ENCODE peak calls at places on chromosomes 7 and 10, in five cellular contexts. I is HCT116, L is fibroblast of lung, O is H1, P is neural progenitor cell. A is an unnamed sample. For H3K79me2, the result is how much of the 10 kb centered on the place peaks cover.

GRCh38 chr7:141361965-141362364 is 189.2 kb upstream of the AGK start:
- DNase-seq in P (no peak), L (no peak), I (no peak), O (no peak), A (no peak)

GRCh38 chr7:93890464-93891068 is at the start of gene TFPI2:
- DNase-seq in I (no peak), O (peak), L (peak), P (peak), A (peak)

GRCh38 chr7:26508917-26509316 is 217.3 kb downstream of the SNX10 start:
- DNase-seq in P (peak), I (no peak), L (no peak), O (no peak), A (peak)

GRCh38 chr10:116699783-116700150 is 42.6 kb downstream of the HSPA12A start:
- DNase-seq in L (no peak), O (no peak), I (no peak), P (peak), A (no peak)

GRCh38 chr10:61688551-61689308 is 26.0 kb downstream of the CABCOCO1 start:
- DNase-seq in O (no peak), L (peak), I (no peak), P (no peak), A (no peak)

GRCh38 chr7:115008465-115009114 is 86.7 kb downstream of the MDFIC start:
- DNase-seq in P (no peak), O (no peak), L (peak), I (no peak), A (no peak)

GRCh38 chr7:130400120-130400572 is 19.9 kb downstream of the CPA1 start:
- DNase-seq in P (no peak), O (no peak), I (no peak), L (peak), A (no peak)

GRCh38 chr7:464712-465461 is 54.8 kb downstream of the PDGFA start:
- DNase-seq in P (no peak), O (no peak), I (no peak), L (peak), A (no peak)

GRCh38 chr7:95394370-95394769 is 1.8 kb downstream of the PON3 start:
- DNase-seq in I (no peak), L (no peak), P (no peak), O (no peak), A (no peak)

GRCh38 chr10:74175510-74176379 is 24.7 kb downstream of the ADK start:
- DNase-seq in I (no peak), P (no peak), O (no peak), L (no peak), A (no peak)

GRCh38 chr7:98229991-98230745 is 18.9 kb downstream of the BHLHA15 start:
- DNase-seq in L (no peak), I (no peak), P (no peak), O (no peak), A (no peak)

DNA sequence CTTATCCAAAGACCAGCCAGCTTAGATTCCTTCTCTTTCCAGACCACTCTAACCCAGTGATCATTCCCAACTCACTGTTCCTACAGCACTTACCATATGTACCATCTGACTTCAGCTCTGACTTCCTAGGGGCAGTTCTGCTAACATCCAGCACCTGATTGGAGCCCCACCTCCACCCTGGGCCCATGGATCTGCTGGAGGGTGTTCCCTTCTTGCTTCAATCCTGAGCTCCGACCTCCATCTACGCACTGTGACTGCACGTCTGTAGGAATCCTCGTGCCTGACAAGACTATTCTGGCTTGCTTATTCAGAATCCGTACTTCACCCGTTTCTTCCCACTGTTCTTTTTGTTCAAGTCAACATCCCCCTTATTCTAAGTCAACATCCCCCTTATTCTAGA is 57.6 kb downstream of the HIPK2 start:
- DNase-seq in L (no peak), I (no peak), O (no peak), P (no peak), A (no peak)
- H3K4me2 ChIP-seq in L (no peak), I (no peak), O (no peak), P (no peak), A (peak)

DNA sequence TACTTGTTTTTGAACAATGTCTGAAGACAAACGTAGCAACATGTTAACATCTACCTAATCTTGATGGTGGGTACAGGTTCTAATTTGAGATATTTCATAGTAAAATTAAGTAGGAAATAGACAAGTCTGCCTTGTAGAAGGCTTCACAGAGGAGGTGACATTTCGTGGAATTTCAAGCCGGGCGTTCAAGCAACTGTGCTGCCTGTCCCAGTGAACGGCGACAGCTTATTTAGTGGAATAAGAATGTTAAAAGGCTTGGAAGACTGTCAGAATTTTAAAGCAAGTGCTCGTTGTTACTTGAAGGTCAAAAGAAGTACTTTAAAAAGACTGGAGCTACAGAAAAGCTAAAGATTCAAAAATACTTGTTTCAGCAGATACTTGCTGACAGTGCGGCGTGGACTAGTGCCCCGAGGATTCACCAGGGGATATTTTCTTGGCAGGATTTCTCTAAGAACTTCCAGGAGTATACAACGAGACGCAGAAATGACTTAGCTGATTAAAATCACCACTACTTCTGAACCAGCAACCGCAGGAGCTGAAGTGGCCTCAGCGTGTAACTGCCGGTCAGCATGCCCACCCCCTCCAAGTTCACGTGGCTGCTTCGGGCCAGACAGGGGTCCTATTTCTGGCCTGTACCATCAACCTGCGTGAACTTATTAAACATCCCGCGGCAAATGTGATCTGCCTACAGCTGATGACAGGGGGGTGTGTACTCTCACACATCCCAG is 46.5 kb downstream of the CTBP2 start:
- DNase-seq in I (no peak), O (no peak), P (no peak), L (no peak), A (no peak)
- H3K4me3 ChIP-seq in I (no peak), O (no peak), P (no peak), L (no peak), A (no peak)

GRCh38 chr7:44518761-44519160 is 22.4 kb downstream of the NPC1L1 start:
- DNase-seq in I (no peak), P (no peak), O (no peak), L (no peak), A (no peak)

GRCh38 chr7:44520574-44520973 is 20.6 kb downstream of the NPC1L1 start:
- DNase-seq in I (no peak), O (no peak), P (no peak), L (no peak), A (no peak)

GRCh38 chr7:44521347-44522095 is 19.6 kb downstream of the NPC1L1 start:
- DNase-seq in P (no peak), L (no peak), O (no peak), I (no peak), A (no peak)

GRCh38 chr7:44524811-44525388 is 16.2 kb downstream of the NPC1L1 start:
- DNase-seq in P (no peak), L (no peak), I (no peak), O (no peak), A (no peak)

DNA sequence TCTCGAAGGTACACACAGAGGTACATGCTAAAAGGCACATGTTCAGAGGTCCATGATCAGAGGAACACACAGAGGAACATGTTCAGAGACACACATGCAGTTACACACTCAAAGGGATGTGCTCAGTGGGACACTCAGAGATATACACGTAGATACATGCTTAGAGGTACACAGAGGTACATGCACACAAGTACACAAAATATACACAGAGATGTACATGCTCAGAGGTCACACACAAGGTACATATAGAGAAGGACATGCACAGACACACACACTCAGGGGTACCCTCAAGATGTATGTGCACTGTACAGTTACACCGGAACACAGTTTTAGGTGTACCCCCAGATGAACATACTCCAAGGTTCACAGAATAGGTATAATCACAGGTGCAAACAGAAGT is 18.8 kb downstream of the NPC1L1 start:
- DNase-seq in P (no peak), I (no peak), O (no peak), L (no peak), A (no peak)
- H3K79me2 ChIP-seq in P (under half), I (under half), O (under half), L (under half), A (under half)

DNA sequence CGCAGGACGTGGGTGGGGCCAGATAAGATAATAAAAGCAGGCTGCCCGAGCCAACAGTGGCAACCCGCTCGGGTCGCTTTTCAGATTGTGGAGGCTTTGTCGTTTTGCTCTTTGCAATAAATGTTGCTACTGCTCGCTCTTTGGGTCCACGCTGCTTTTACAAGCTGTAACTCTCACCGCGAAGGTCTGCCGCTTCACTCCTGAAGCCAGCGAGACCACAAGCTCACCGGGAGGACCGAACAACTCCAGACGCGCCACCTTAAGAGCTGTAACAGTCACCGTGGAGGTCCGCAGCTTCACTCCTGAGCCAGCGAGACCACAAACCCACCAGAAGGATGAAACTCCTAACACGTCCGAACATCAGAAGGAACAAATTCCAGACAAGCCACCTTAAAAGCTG is 286.6 kb upstream of the MAGI2 start:
- DNase-seq in O (no peak), P (no peak), L (no peak), I (no peak), A (no peak)
- H3K4me2 ChIP-seq in O (no peak), P (no peak), L (no peak), I (no peak), A (no peak)

DNA sequence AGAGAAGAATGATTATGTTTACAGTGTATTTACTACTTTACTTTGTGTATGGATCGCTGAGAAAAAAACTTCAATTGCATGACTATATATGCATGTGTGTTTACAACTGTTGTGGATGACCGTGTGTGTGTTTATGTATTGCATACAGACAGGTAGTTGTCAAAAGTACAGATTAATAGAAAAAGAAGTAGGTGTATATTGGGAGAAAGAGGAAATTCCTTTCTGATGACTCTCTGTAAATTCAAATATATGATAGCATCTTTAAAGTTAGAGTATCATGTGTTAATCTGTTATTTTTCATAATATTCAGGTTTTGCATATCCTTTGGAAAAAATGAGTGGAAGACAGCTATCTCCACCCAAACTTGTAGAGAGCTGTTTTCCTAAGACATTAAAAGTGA is 160.4 kb upstream of the AGR3 start:
- DNase-seq in L (no peak), P (no peak), I (no peak), O (no peak), A (peak)
- H3K4me3 ChIP-seq in L (no peak), P (no peak), I (no peak), O (no peak), A (peak)

DNA sequence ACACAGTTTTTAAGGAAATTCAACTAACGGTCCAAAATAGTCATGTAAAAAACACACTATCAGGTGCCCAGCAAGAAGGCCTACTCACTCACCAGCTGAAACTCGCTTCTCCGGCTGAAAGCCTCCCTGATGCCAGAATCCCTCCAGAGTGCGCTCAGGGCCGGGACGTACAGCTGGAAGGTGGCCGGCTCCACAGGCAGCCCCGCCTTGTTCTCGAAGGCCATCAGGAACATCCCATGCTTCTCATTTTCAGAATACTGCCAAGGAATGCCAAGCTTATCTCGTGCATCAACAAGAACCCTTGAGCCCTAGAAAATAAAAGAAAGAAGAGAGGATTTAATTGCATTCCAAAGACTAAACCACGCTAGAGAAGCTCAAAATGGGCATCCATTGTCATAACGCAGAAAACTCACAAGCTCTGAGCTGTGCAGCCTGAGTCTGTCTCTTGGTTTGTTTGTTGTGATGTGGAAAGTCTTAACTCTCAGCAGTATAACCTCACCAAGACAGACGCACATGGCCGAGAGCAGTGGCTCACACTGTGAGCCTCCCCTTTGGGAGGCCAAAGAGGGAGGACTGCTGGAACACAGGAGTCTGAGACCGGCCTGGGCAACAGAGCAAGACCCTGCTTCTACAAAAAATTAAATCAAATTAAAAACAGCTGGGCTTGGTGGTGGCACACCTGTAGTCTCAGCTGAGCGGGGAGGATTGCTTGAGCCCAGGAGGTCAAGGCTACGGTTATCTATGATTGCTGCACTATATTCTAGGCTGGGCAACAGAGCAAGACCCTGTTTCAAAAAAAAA is 49.1 kb downstream of the GNA12 start:
- DNase-seq in I (no peak), L (no peak), O (no peak), P (no peak), A (no peak)
- H3K79me2 ChIP-seq in I (under half), L (half or more), O (half or more), P (under half), A (under half)

GRCh38 chr7:75962607-75963382 is 31.6 kb downstream of the TMEM120A start:
- DNase-seq in O (no peak), L (peak), P (peak), I (no peak), A (no peak)
- H3K4me2 ChIP-seq in O (no peak), L (peak), P (peak), I (no peak), A (no peak)

GRCh38 chr7:2452643-2453270 is 23.4 kb downstream of the GRIFIN start:
- DNase-seq in L (no peak), I (no peak), P (no peak), O (no peak), A (no peak)

GRCh38 chr7:2450198-2451107 is 25.7 kb downstream of the GRIFIN start:
- DNase-seq in P (no peak), O (no peak), I (no peak), L (no peak), A (no peak)

GRCh38 chr7:2451171-2452073 is 24.8 kb downstream of the GRIFIN start:
- DNase-seq in I (peak), O (peak), P (peak), L (peak), A (peak)

GRCh38 chr7:2446676-2447075 is 29.5 kb downstream of the GRIFIN start:
- DNase-seq in I (no peak), O (no peak), L (no peak), P (no peak), A (no peak)

GRCh38 chr7:2452074-2452507 is 24.1 kb downstream of the GRIFIN start:
- DNase-seq in P (no peak), I (no peak), O (no peak), L (no peak), A (no peak)
- H3K4me3 ChIP-seq in P (no peak), I (peak), O (no peak), L (no peak), A (no peak)